ENCODE peak calls at places on chromosome 9, in four cellular contexts. W is T-helper 9 cell, T is epithelial cell of proximal tubule, L is Right ventricle myocardium inferior. A is an unnamed sample.

GRCh38 chr9:111074395-111074794 is 36.1 kb upstream of the LPAR1 start:
- DNase-seq in T (no peak), W (no peak), L (no peak), A (no peak)

GRCh38 chr9:37293664-37294524 is 128.6 kb upstream of the GRHPR start:
- DNase-seq in T (no peak), L (no peak), W (no peak), A (no peak)

GRCh38 chr9:136061405-136061804 is 33.7 kb downstream of the NACC2 start:
- DNase-seq in W (no peak), L (peak; percentile 48), T (no peak), A (no peak)

GRCh38 chr9:16136961-16137360 is 584.1 kb downstream of the CCDC171 start:
- DNase-seq in L (no peak), W (no peak), T (no peak), A (no peak)

GRCh38 chr9:110303136-110303535 is 34.5 kb downstream of the TXNDC8 start:
- DNase-seq in W (no peak), L (no peak), T (no peak), A (no peak)

GRCh38 chr9:17509698-17510097 is 69.2 kb upstream of the SH3GL2 start:
- DNase-seq in T (peak; percentile 26), L (no peak), W (no peak), A (peak; percentile 5)

GRCh38 chr9:123933401-123933800 is 3.5 kb upstream of the DENND1A start:
- DNase-seq in L (no peak), T (peak; percentile 25), W (no peak), A (peak; percentile 42)

GRCh38 chr9:101639785-101640437 is 45.1 kb upstream of the PPP3R2 start:
- DNase-seq in L (no peak), T (no peak), W (no peak), A (no peak)

GRCh38 chr9:117574099-117574498 is 130.1 kb upstream of the TLR4 start:
- DNase-seq in W (no peak), L (no peak), T (no peak), A (no peak)